ENCODE peak calls at places on chromosomes 11 and 22, in six cellular contexts. One of them, this sample, is unnamed.

GRCh38 chr22:31086703-31087330 is 5.7 kb downstream of the SMTN start:
- DNase-seq in NCI-H1105: no peak
- DNase-seq in activated effector memory CD4-positive, alpha-beta T cell treated with Interleukin-2 at 50 U/mL for 16 hours: no peak
- DNase-seq in germinal center: no peak
- DNase-seq in PC-3: no peak
- DNase-seq in stimulated activated CD4-positive, alpha-beta T cell treated with anti-CD3 and anti-CD28 coated beads, Interleukin-1b, Interleukin-23, amount 100 ng/mL, for 1 hour: no peak
- DNase-seq in this sample: no peak

GRCh38 chr11:112615238-112615637 is 346.0 kb upstream of the NCAM1 start:
- DNase-seq in NCI-H1105: no peak
- DNase-seq in activated effector memory CD4-positive, alpha-beta T cell treated with Interleukin-2 at 50 U/mL for 16 hours: no peak
- DNase-seq in germinal center: no peak
- DNase-seq in PC-3: no peak
- DNase-seq in stimulated activated CD4-positive, alpha-beta T cell treated with anti-CD3 and anti-CD28 coated beads, Interleukin-1b, Interleukin-23, amount 100 ng/mL, for 1 hour: no peak
- DNase-seq in this sample: no peak

GRCh38 chr11:102047305-102047924 is at the start of gene CFAP300:
- DNase-seq in NCI-H1105: peak; percentile 76
- DNase-seq in activated effector memory CD4-positive, alpha-beta T cell treated with Interleukin-2 at 50 U/mL for 16 hours: peak; percentile 6
- DNase-seq in germinal center: peak; percentile 40
- DNase-seq in PC-3: peak; percentile 77
- DNase-seq in stimulated activated CD4-positive, alpha-beta T cell treated with anti-CD3 and anti-CD28 coated beads, Interleukin-1b, Interleukin-23, amount 100 ng/mL, for 1 hour: no peak
- DNase-seq in this sample: peak; percentile 18

GRCh38 chr22:29596408-29596807 is 7.0 kb upstream of the NF2 start:
- DNase-seq in NCI-H1105: no peak
- DNase-seq in activated effector memory CD4-positive, alpha-beta T cell treated with Interleukin-2 at 50 U/mL for 16 hours: no peak
- DNase-seq in germinal center: no peak
- DNase-seq in PC-3: no peak
- DNase-seq in stimulated activated CD4-positive, alpha-beta T cell treated with anti-CD3 and anti-CD28 coated beads, Interleukin-1b, Interleukin-23, amount 100 ng/mL, for 1 hour: no peak
- DNase-seq in this sample: no peak

GRCh38 chr11:40230821-40231220 is 1228.6 kb downstream of the LRRC4C start:
- DNase-seq in NCI-H1105: no peak
- DNase-seq in activated effector memory CD4-positive, alpha-beta T cell treated with Interleukin-2 at 50 U/mL for 16 hours: no peak
- DNase-seq in germinal center: no peak
- DNase-seq in PC-3: no peak
- DNase-seq in stimulated activated CD4-positive, alpha-beta T cell treated with anti-CD3 and anti-CD28 coated beads, Interleukin-1b, Interleukin-23, amount 100 ng/mL, for 1 hour: no peak
- DNase-seq in this sample: no peak

GRCh38 chr11:84642500-84642899 is 984.6 kb downstream of the DLG2 start:
- DNase-seq in NCI-H1105: no peak
- DNase-seq in activated effector memory CD4-positive, alpha-beta T cell treated with Interleukin-2 at 50 U/mL for 16 hours: no peak
- DNase-seq in germinal center: no peak
- DNase-seq in PC-3: no peak
- DNase-seq in stimulated activated CD4-positive, alpha-beta T cell treated with anti-CD3 and anti-CD28 coated beads, Interleukin-1b, Interleukin-23, amount 100 ng/mL, for 1 hour: no peak
- DNase-seq in this sample: no peak

GRCh38 chr11:62545437-62546243 is 966 bp downstream of the AHNAK start:
- DNase-seq in NCI-H1105: no peak
- DNase-seq in activated effector memory CD4-positive, alpha-beta T cell treated with Interleukin-2 at 50 U/mL for 16 hours: peak; percentile 47
- DNase-seq in germinal center: no peak
- DNase-seq in PC-3: peak; percentile 99
- DNase-seq in stimulated activated CD4-positive, alpha-beta T cell treated with anti-CD3 and anti-CD28 coated beads, Interleukin-1b, Interleukin-23, amount 100 ng/mL, for 1 hour: peak; percentile 28
- DNase-seq in this sample: peak; percentile 58

GRCh38 chr11:64536396-64536935 is 54.6 kb upstream of the SLC22A12 start:
- DNase-seq in NCI-H1105: no peak
- DNase-seq in activated effector memory CD4-positive, alpha-beta T cell treated with Interleukin-2 at 50 U/mL for 16 hours: no peak
- DNase-seq in germinal center: no peak
- DNase-seq in PC-3: peak; percentile 28
- DNase-seq in stimulated activated CD4-positive, alpha-beta T cell treated with anti-CD3 and anti-CD28 coated beads, Interleukin-1b, Interleukin-23, amount 100 ng/mL, for 1 hour: no peak
- DNase-seq in this sample: no peak

GRCh38 chr22:47366026-47366767 is 603.7 kb downstream of the TBC1D22A start:
- DNase-seq in NCI-H1105: no peak
- DNase-seq in activated effector memory CD4-positive, alpha-beta T cell treated with Interleukin-2 at 50 U/mL for 16 hours: no peak
- DNase-seq in germinal center: no peak
- DNase-seq in PC-3: no peak
- DNase-seq in stimulated activated CD4-positive, alpha-beta T cell treated with anti-CD3 and anti-CD28 coated beads, Interleukin-1b, Interleukin-23, amount 100 ng/mL, for 1 hour: no peak
- DNase-seq in this sample: no peak

GRCh38 chr11:10930961-10931760 is 73.3 kb upstream of the ZBED5 start:
- DNase-seq in NCI-H1105: peak; percentile 66
- DNase-seq in activated effector memory CD4-positive, alpha-beta T cell treated with Interleukin-2 at 50 U/mL for 16 hours: peak; percentile 7
- DNase-seq in germinal center: peak; percentile 51
- DNase-seq in PC-3: peak; percentile 74
- DNase-seq in stimulated activated CD4-positive, alpha-beta T cell treated with anti-CD3 and anti-CD28 coated beads, Interleukin-1b, Interleukin-23, amount 100 ng/mL, for 1 hour: no peak
- DNase-seq in this sample: peak; percentile 42

This sample was measured in activated B cell treated with CpG ODN at 0.5 μM for 24 hours.